ENCODE peak calls at places on chromosomes 1 and 21, in four cellular contexts. F, S, E and I are unnamed samples.

GRCh38 chr1:151061012-151061401 is 810 bp downstream of the MLLT11 start:
- DNase-seq in E (no peak), S (no peak), F (no peak), I (no peak)

GRCh38 chr1:153192697-153193096 is 10.5 kb upstream of the LELP1 start:
- DNase-seq in F (peak), E (peak), S (no peak), I (no peak)

GRCh38 chr1:217140041-217140901 is 417.0 kb upstream of the ESRRG start:
- DNase-seq in E (no peak), F (no peak), S (no peak), I (no peak)

GRCh38 chr1:56216173-56216572 is 363.2 kb downstream of the PLPP3 start:
- DNase-seq in F (no peak), S (no peak), E (no peak), I (no peak)

GRCh38 chr1:100430368-100430767 is 78.1 kb downstream of the CDC14A start:
- DNase-seq in E (no peak), S (no peak), F (peak), I (no peak)

GRCh38 chr1:232897949-232898465 is 52.4 kb upstream of the NTPCR start:
- DNase-seq in S (no peak), E (no peak), F (no peak), I (no peak)

GRCh38 chr1:94056996-94057395 is 64.0 kb downstream of the ABCA4 start:
- DNase-seq in E (no peak), S (no peak), F (no peak), I (no peak)

GRCh38 chr1:94832446-94832845 is 12.3 kb downstream of the SLC44A3 start:
- DNase-seq in S (no peak), E (no peak), F (no peak), I (no peak)

GRCh38 chr1:193868425-193868824 is 682.0 kb upstream of the B3GALT2 start:
- DNase-seq in S (no peak), E (no peak), F (no peak), I (no peak)

GRCh38 chr21:28375708-28376385 is 616.8 kb downstream of the LTN1 start:
- DNase-seq in F (no peak), S (no peak), E (no peak), I (no peak)

GRCh38 chr1:184840596-184840995 is 85.9 kb upstream of the EDEM3 start:
- DNase-seq in S (no peak), E (no peak), F (no peak), I (no peak)

GRCh38 chr1:161299347-161299746 is 10.4 kb downstream of the MPZ start:
- DNase-seq in S (no peak), E (no peak), F (no peak), I (no peak)

GRCh38 chr1:2934642-2935081 is 86.6 kb upstream of the ACTRT2 start:
- DNase-seq in S (no peak), E (no peak), F (no peak), I (no peak)

GRCh38 chr1:196493881-196494280 is 114.4 kb downstream of the KCNT2 start:
- DNase-seq in E (no peak), S (no peak), F (no peak), I (no peak)

GRCh38 chr1:17570228-17570627 is 30.7 kb downstream of the ARHGEF10L start:
- DNase-seq in S (no peak), F (no peak), E (no peak), I (no peak)

GRCh38 chr1:54407201-54407956 is 1.2 kb upstream of the SSBP3 start:
- DNase-seq in E (peak), S (peak), F (peak), I (no peak)

GRCh38 chr1:231731262-231731661 is 104.7 kb downstream of the DISC1 start:
- DNase-seq in F (no peak), S (no peak), E (no peak), I (no peak)

GRCh38 chr1:1627261-1627841 is 4.6 kb upstream of the MMP23B start:
- DNase-seq in F (peak), S (no peak), E (no peak), I (no peak)

GRCh38 chr1:162131405-162132321 is 62.2 kb downstream of the NOS1AP start:
- DNase-seq in F (no peak), S (no peak), E (no peak), I (no peak)

GRCh38 chr1:51924455-51924854 is 45.9 kb upstream of the NRDC start:
- DNase-seq in F (no peak), E (no peak), S (no peak), I (no peak)

GRCh38 chr1:212699104-212699838 is 369 bp downstream of the BATF3 start:
- DNase-seq in F (peak), E (peak), S (peak), I (peak)

GRCh38 chr1:183956559-183957188 is 80.9 kb downstream of the COLGALT2 start:
- DNase-seq in S (peak), E (no peak), F (no peak), I (no peak)

GRCh38 chr1:6408023-6408422 is 11.7 kb downstream of the HES2 start:
- DNase-seq in E (no peak), F (no peak), S (no peak), I (no peak)

GRCh38 chr1:43077273-43077672 is 94.8 kb downstream of the EBNA1BP2 start:
- DNase-seq in S (no peak), E (no peak), F (no peak), I (no peak)

GRCh38 chr1:160179336-160179735 is 11.0 kb upstream of the CASQ1 start:
- DNase-seq in S (no peak), F (no peak), E (no peak), I (no peak)